ENCODE peak calls at places on chromosomes 16 and 17, in eight cellular contexts. A is natural killer cell, W is pancreas, U is epithelial cell of proximal tubule, B is endothelial cell, O is choroid plexus epithelial cell, L is tibial nerve, T is fibroblast of pulmonary artery. X is an unnamed sample.

GRCh38 chr17:60641810-60642220 is 35.8 kb upstream of the BCAS3 start:
- DNase-seq in W (peak; percentile 46), B (peak; percentile 65), O (peak; percentile 94), L (no peak), A (no peak), T (peak; percentile 91), U (peak; percentile 36), X (peak; percentile 73)

GRCh38 chr17:76726766-76727718 is at the start of gene METTL23:
- DNase-seq in T (peak; percentile 80), B (peak; percentile 83), U (no peak), O (peak; percentile 76), W (peak; percentile 83), L (peak; percentile 71), A (peak; percentile 91), X (peak; percentile 86)

GRCh38 chr16:49015189-49015540 is 266.5 kb downstream of the CBLN1 start:
- DNase-seq in A (no peak), T (no peak), O (no peak), W (no peak), U (no peak), L (no peak), B (no peak), X (no peak)

GRCh38 chr17:828761-829160 is 46.6 kb downstream of the MRM3 start:
- DNase-seq in T (no peak), B (no peak), O (no peak), A (no peak), L (no peak), W (no peak), U (no peak), X (no peak)

GRCh38 chr17:3046753-3047152 is 16.7 kb downstream of the OR1D5 start:
- DNase-seq in A (no peak), U (no peak), W (no peak), B (no peak), T (no peak), O (no peak), L (no peak), X (no peak)

GRCh38 chr16:29012913-29013641 is 28.2 kb downstream of the LAT start:
- DNase-seq in O (peak; percentile 15), U (no peak), T (no peak), L (no peak), B (no peak), A (no peak), W (no peak), X (no peak)

GRCh38 chr17:5122586-5123342 is 6.9 kb downstream of the USP6 start:
- DNase-seq in B (peak; percentile 33), L (peak; percentile 11), A (no peak), O (peak; percentile 11), W (peak; percentile 12), U (no peak), T (peak; percentile 4), X (no peak)

GRCh38 chr17:57565119-57565635 is 179.9 kb downstream of the CCDC182 start:
- DNase-seq in U (no peak), O (no peak), A (no peak), L (no peak), B (no peak), W (no peak), T (no peak), X (no peak)

DNA sequence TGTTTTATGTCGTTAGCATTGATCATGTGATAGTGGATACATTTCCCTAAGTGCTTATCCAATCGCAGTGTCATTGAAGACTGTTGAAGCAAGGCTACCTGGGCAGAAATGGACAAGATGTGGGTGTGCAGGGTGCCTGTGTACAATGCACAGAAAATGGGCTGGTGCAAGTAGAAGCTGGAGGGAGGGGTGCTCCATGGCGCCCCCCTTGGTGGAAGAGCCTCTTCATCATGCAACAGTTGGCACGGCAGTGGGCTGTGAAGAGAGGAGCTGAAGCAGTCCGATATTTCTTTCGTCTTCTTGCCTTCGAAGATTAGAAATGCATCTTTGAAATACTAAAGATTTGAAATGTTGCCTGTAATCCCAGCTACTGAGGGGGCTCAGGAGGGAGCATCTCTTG is 100.5 kb downstream of the PLCG2 start:
- DNase-seq in B (no peak), T (no peak), W (no peak), O (no peak), A (no peak), U (no peak), L (no peak), X (no peak)
- TF ChIP-seq CTCF in B (peak; percentile 31), T (no peak), W (no peak), O (peak; percentile 32), A (no peak), U (peak; percentile 42), L (no peak), X (peak; percentile 27)

GRCh38 chr17:14203392-14203791 is 33.3 kb downstream of the CDRT15 start:
- DNase-seq in B (no peak), U (no peak), A (no peak), W (no peak), O (peak; percentile 35), L (no peak), T (peak; percentile 14), X (no peak)
- TF ChIP-seq CTCF in B (no peak), U (peak; percentile 47), A (peak; percentile 39), W (no peak), O (peak; percentile 60), L (no peak), T (peak; percentile 35), X (no peak)

DNA sequence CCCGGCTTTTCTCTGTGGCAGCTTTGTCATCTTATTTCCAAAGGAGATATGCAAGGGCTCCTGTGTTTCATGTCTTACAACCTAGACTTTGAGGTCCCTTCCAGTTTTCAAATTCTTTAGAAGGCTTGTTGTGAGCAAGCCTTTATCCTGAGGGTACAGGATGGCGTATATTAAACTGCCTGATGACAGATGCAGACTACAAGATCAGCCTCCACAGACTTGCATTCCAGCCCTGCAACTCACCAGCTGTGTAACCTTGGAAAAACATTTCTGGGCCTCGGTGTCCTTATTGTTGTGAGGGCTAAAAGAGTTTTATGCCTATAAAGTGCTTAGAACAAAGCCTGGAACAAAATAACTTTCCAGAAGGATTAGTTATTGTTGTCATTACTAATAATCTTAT is 25.4 kb upstream of the ABCA3 start:
- DNase-seq in A (no peak), B (no peak), U (no peak), T (peak; percentile 64), W (no peak), O (peak; percentile 79), L (no peak), X (no peak)
- TF ChIP-seq CTCF in A (no peak), B (no peak), U (no peak), T (no peak), W (no peak), O (no peak), L (no peak), X (no peak)

GRCh38 chr17:74986206-74986576 is 1.2 kb upstream of the CDR2L start:
- DNase-seq in U (no peak), T (no peak), W (no peak), O (no peak), L (no peak), B (no peak), A (no peak), X (no peak)

GRCh38 chr17:74992223-74992622 is 4.8 kb downstream of the CDR2L start:
- DNase-seq in L (no peak), U (no peak), A (no peak), W (no peak), O (no peak), T (no peak), B (no peak), X (peak; percentile 43)

GRCh38 chr17:74987909-74988711 is 678 bp downstream of the CDR2L start:
- DNase-seq in B (peak; percentile 70), U (no peak), O (peak; percentile 69), T (peak; percentile 69), A (no peak), L (peak; percentile 73), W (peak; percentile 51), X (peak; percentile 77)

GRCh38 chr17:74990581-74991105 is 3.2 kb downstream of the CDR2L start:
- DNase-seq in U (no peak), O (no peak), T (no peak), W (no peak), B (no peak), A (no peak), L (no peak), X (no peak)

DNA sequence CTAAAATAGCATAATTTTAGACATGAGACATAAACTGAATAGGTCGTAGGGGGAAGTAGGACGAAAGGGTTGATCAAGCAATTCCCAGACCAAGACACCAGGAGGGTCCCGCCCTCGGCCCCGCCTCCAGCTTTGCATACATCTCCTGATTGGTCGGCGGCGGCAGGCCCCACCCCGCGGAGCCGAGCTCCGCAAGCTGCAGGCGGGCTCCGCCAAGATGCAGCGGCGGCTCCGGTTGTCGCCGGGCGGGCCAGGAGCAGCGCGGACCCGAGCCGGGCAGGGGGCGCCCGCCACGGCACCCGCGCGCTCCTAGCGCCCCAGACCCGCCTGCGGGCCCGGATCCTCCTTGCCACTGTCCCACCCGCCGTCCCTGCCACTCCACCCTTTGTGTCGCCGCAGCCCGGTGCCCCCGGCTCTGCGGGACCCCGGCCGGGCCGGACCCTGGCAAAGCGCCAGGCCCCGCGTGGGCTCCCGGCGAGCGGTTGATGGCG is at the start of gene CDR2L:
- DNase-seq in B (peak; percentile 96), A (peak; percentile 94), L (peak; percentile 97), U (peak; percentile 43), W (peak; percentile 94), T (peak; percentile 91), O (peak; percentile 94), X (peak; percentile 98)
- TF ChIP-seq CTCF in B (peak; percentile 1), A (no peak), L (peak; percentile 17), U (no peak), W (no peak), T (no peak), O (no peak), X (no peak)

GRCh38 chr16:53932975-53933374 is 229.0 kb downstream of the FTO start:
- DNase-seq in T (no peak), U (no peak), W (no peak), B (no peak), L (no peak), A (no peak), O (no peak), X (no peak)

GRCh38 chr16:53937068-53937614 is 233.2 kb downstream of the FTO start:
- DNase-seq in W (no peak), U (no peak), L (no peak), B (no peak), O (no peak), T (no peak), A (no peak), X (no peak)

GRCh38 chr16:53931946-53932345 is 228.0 kb downstream of the FTO start:
- DNase-seq in A (no peak), O (no peak), W (no peak), B (no peak), L (no peak), U (no peak), T (no peak), X (no peak)

DNA sequence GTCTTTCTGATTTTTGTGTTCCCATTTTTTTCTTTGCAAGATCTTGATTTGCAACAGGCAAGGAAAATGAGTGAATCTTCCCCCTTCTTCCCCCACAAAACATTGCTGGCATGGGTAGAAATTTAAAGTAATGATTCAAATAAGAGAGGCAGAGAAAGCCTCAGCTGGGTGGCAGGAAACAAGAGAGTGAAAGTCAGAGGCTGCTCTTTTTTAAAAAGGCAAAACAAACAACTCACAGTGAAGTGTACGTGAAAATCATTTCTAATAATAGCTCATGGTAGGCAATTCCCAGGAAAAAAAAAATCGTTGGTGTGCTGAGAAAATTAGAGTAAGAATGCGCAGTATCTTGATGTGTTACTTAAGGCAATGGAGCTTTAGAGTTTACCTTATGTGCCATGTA is 229.5 kb downstream of the FTO start:
- DNase-seq in O (peak; percentile 22), A (no peak), B (no peak), W (no peak), U (no peak), T (no peak), L (no peak), X (no peak)
- TF ChIP-seq CTCF in O (no peak), A (no peak), B (no peak), W (no peak), U (no peak), T (no peak), L (no peak), X (no peak)